ENCODE peak calls at places on chromosome 17, in ten cellular contexts. A is thoracic aorta; S is uterus; C is NT2/D1; X is mesenchymal stem cell; U is transverse colon; W is PC-3; L is CD8-positive, alpha-beta T cell; R is endodermal cell; Q is neural progenitor cell. I is an unnamed sample.

GRCh38 chr17:56142325-56142724 is 10.9 kb upstream of the ANKFN1 start:
- DNase-seq in A (no peak), S (no peak), C (no peak), X (peak; percentile 10), U (no peak), W (no peak), L (no peak), R (no peak), Q (no peak), I (no peak)

GRCh38 chr17:46979023-46979870 is at the start of gene RPRML:
- DNase-seq in A (no peak), S (no peak), C (no peak), X (peak; percentile 22), U (peak; percentile 27), W (peak; percentile 35), L (no peak), R (peak; percentile 88), Q (peak; percentile 77), I (peak; percentile 85)

GRCh38 chr17:83180996-83181481 is 101.6 kb downstream of the METRNL start:
- DNase-seq in A (no peak), S (no peak), C (no peak), X (no peak), U (no peak), W (no peak), L (peak; percentile 9), R (peak; percentile 50), Q (no peak), I (no peak)

GRCh38 chr17:33602981-33603380 is 309.9 kb upstream of the ASIC2 start:
- DNase-seq in A (no peak), S (no peak), C (peak; percentile 32), X (peak; percentile 11), U (no peak), W (no peak), L (no peak), R (peak; percentile 66), Q (peak; percentile 79), I (peak; percentile 33)

GRCh38 chr17:80175411-80175810 is 5.6 kb downstream of the CARD14 start:
- DNase-seq in A (no peak), S (no peak), C (peak; percentile 54), X (peak; percentile 33), U (no peak), W (no peak), L (no peak), R (peak; percentile 86), Q (peak; percentile 53), I (peak; percentile 82)

GRCh38 chr17:34865696-34866095 is 95.6 kb downstream of the CCT6B start:
- DNase-seq in A (no peak), S (no peak), C (no peak), X (no peak), U (no peak), W (no peak), L (no peak), R (no peak), Q (no peak), I (no peak)

GRCh38 chr17:56269998-56270397 is 116.7 kb downstream of the ANKFN1 start:
- DNase-seq in A (no peak), S (no peak), C (no peak), X (no peak), U (no peak), W (no peak), L (no peak), R (no peak), Q (no peak), I (no peak)

GRCh38 chr17:73901661-73902415 is 257.6 kb upstream of the SDK2 start:
- DNase-seq in A (no peak), S (no peak), C (no peak), X (no peak), U (peak; percentile 72), W (no peak), L (peak; percentile 16), R (peak; percentile 92), Q (peak; percentile 79), I (peak; percentile 87)

GRCh38 chr17:77375917-77376651 is 235.3 kb downstream of the SEC14L1 start:
- DNase-seq in A (no peak), S (peak; percentile 81), C (no peak), X (peak; percentile 73), U (peak; percentile 55), W (no peak), L (peak; percentile 79), R (peak; percentile 73), Q (peak; percentile 42), I (peak; percentile 75)

GRCh38 chr17:38848939-38849563 is 4.5 kb downstream of the RPL23 start:
- DNase-seq in A (no peak), S (no peak), C (no peak), X (no peak), U (no peak), W (no peak), L (no peak), R (no peak), Q (no peak), I (no peak)

GRCh38 chr17:78650093-78650715 is 73.0 kb upstream of the DNAH17 start:
- DNase-seq in A (no peak), S (no peak), C (no peak), X (no peak), U (no peak), W (no peak), L (no peak), R (no peak), Q (no peak), I (no peak)

GRCh38 chr17:17896746-17897145 is 60.0 kb upstream of the SREBF1 start:
- DNase-seq in A (no peak), S (no peak), C (no peak), X (no peak), U (no peak), W (no peak), L (no peak), R (peak; percentile 29), Q (no peak), I (no peak)

GRCh38 chr17:68711858-68712257 is 110.7 kb upstream of the FAM20A start:
- DNase-seq in A (no peak), S (no peak), C (no peak), X (peak; percentile 78), U (no peak), W (peak; percentile 58), L (no peak), R (no peak), Q (no peak), I (no peak)

DNA sequence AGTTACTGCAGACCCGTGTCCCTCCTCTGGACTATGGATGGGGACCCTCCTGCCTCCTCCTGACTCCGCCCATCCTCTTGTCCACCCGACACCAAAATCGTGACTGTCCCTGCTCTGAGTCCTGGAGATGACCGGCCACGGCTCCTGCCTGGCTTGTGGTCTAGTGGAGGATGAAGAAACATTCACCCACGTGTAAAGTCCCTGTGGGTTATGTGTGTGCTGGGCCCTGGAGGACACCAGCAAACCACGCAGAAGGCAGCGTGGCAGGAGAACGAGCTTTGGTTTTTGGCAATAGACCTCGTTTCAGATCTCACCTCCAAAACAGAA is 11.9 kb downstream of the SPNS2 start:
- DNase-seq in A (no peak), S (no peak), C (no peak), X (no peak), U (no peak), W (no peak), L (no peak), R (no peak), Q (no peak), I (no peak)
- H3K36me3 ChIP-seq in A (no peaks in the 10 kb centered on the region), S (no peaks in the 10 kb centered on the region), C (no peaks in the 10 kb centered on the region), X (peaks cover 47% of the 10 kb centered on the region), U (no peaks in the 10 kb centered on the region), W (no peaks in the 10 kb centered on the region), L (no peaks in the 10 kb centered on the region), R (no peaks in the 10 kb centered on the region), Q (no peaks in the 10 kb centered on the region), I (no peaks in the 10 kb centered on the region)

DNA sequence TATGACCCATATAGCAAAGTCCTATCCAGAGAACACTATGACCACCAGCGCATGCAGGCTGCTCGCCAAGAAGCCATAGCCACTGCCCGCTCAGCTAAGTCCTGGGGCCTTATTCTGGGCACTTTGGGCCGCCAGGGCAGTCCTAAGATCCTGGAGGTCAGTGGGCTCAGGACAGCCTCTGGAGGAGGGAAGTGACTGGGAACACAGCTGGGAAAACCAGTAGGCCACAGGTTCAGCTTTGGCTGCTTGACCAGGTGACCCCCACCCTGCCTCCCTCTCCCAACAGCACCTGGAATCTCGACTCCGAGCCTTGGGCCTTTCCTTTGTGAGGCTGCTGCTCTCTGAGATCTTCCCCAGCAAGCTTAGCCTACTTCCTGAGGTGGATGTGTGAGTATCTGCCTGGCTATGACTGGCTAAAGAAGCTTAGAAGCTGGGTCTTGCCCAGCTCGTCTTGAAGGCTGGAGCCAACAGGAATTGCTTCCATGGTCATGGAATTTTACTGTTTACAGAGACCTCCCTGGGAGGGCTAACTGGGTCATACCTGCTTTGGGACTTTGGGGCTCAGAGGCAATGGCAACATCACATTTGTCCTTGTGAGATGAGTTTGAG is 1.5 kb upstream of the OVCA2 start:
- DNase-seq in A (no peak), S (no peak), C (no peak), X (peak; percentile 11), U (no peak), W (no peak), L (no peak), R (no peak), Q (no peak), I (no peak)
- H3K36me3 ChIP-seq in A (peaks cover 14% of the 10 kb centered on the region), S (no peaks in the 10 kb centered on the region), C (peaks cover 80% of the 10 kb centered on the region), X (peaks cover 66% of the 10 kb centered on the region), U (no peaks in the 10 kb centered on the region), W (peaks cover 8% of the 10 kb centered on the region), L (peaks cover 25% of the 10 kb centered on the region), R (peaks cover 48% of the 10 kb centered on the region), Q (no peaks in the 10 kb centered on the region), I (peaks cover 4% of the 10 kb centered on the region)

GRCh38 chr17:60252459-60252858 is 102.7 kb downstream of the CA4 start:
- DNase-seq in A (no peak), S (no peak), C (no peak), X (no peak), U (no peak), W (no peak), L (no peak), R (no peak), Q (no peak), I (no peak)

GRCh38 chr17:60253048-60253447 is 103.3 kb downstream of the CA4 start:
- DNase-seq in A (no peak), S (no peak), C (no peak), X (peak; percentile 39), U (no peak), W (peak; percentile 9), L (no peak), R (no peak), Q (no peak), I (no peak)

GRCh38 chr17:60247836-60248461 is 98.2 kb downstream of the CA4 start:
- DNase-seq in A (no peak), S (no peak), C (no peak), X (no peak), U (no peak), W (no peak), L (no peak), R (no peak), Q (no peak), I (no peak)

GRCh38 chr17:60249517-60249826 is 99.7 kb downstream of the CA4 start:
- DNase-seq in A (no peak), S (no peak), C (no peak), X (no peak), U (no peak), W (no peak), L (no peak), R (no peak), Q (peak; percentile 5), I (no peak)

GRCh38 chr17:60248618-60249516 is 99.1 kb downstream of the CA4 start:
- DNase-seq in A (no peak), S (no peak), C (no peak), X (peak; percentile 38), U (no peak), W (no peak), L (no peak), R (no peak), Q (no peak), I (no peak)
- H3K36me3 ChIP-seq in A (peaks cover 8% of the 10 kb centered on the region), S (no peaks in the 10 kb centered on the region), C (peaks cover 29% of the 10 kb centered on the region), X (no peaks in the 10 kb centered on the region), U (no peaks in the 10 kb centered on the region), W (peaks cover 27% of the 10 kb centered on the region), L (no peaks in the 10 kb centered on the region), R (peaks cover 53% of the 10 kb centered on the region), Q (peaks cover 16% of the 10 kb centered on the region), I (peaks cover 2% of the 10 kb centered on the region)

GRCh38 chr17:64506201-64506575 is at the start of gene DDX5:
- DNase-seq in A (peak; percentile 88), S (peak; percentile 97), C (peak; percentile 87), X (peak; percentile 97), U (peak; percentile 99), W (peak; percentile 99), L (peak; percentile 97), R (peak; percentile 100), Q (peak; percentile 99), I (peak; percentile 95)
- H3K36me3 ChIP-seq in A (peaks cover 39% of the 10 kb centered on the region), S (no peaks in the 10 kb centered on the region), C (peaks cover 75% of the 10 kb centered on the region), X (peaks cover 17% of the 10 kb centered on the region), U (no peaks in the 10 kb centered on the region), W (peaks cover 56% of the 10 kb centered on the region), L (peaks cover 42% of the 10 kb centered on the region), R (peaks cover 65% of the 10 kb centered on the region), Q (peaks cover 39% of the 10 kb centered on the region), I (peaks cover 38% of the 10 kb centered on the region)